ENCODE peak calls at places on chromosome 13, in seven cellular contexts. S is NCI-H774, P is T1000, W is NCI-H2107, M is pons, D is astrocyte of the spinal cord, G is ureter. Z is an unnamed sample.
A peak's percentile ranks its signal among the peaks of the same experiment; 100 is the strongest.

GRCh38 chr13:107251321-107251720 is 683.4 kb upstream of the ARGLU1 start:
- DNase-seq in S (no peak), P (no peak), W (no peak), M (no peak), D (peak; percentile 7), G (no peak), Z (no peak)

GRCh38 chr13:112263152-112263551 is 113.0 kb upstream of the SPACA7 start:
- DNase-seq in S (no peak), P (no peak), W (no peak), M (no peak), D (no peak), G (no peak), Z (no peak)

GRCh38 chr13:36353001-36353400 is 6.8 kb upstream of the SPART start:
- DNase-seq in S (no peak), P (no peak), W (no peak), M (no peak), D (no peak), G (no peak), Z (no peak)

GRCh38 chr13:95235944-95236343 is 65.3 kb downstream of the ABCC4 start:
- DNase-seq in S (no peak), P (no peak), W (no peak), M (no peak), D (no peak), G (no peak), Z (no peak)

GRCh38 chr13:25659091-25659502 is 287.3 kb downstream of the ATP8A2 start:
- DNase-seq in S (peak; percentile 14), P (no peak), W (peak; percentile 2), M (no peak), D (no peak), G (no peak), Z (no peak)

GRCh38 chr13:99655351-99656091 is 154.2 kb downstream of the TM9SF2 start:
- DNase-seq in S (no peak), P (peak; percentile 76), W (no peak), M (no peak), D (peak; percentile 58), G (no peak), Z (peak; percentile 96)

GRCh38 chr13:104301216-104301975 is 1235.2 kb upstream of the SLC10A2 start:
- DNase-seq in S (no peak), P (no peak), W (no peak), M (no peak), D (peak; percentile 8), G (no peak), Z (no peak)

GRCh38 chr13:110869805-110870706 is 44.8 kb downstream of the ANKRD10 start:
- DNase-seq in S (peak; percentile 97), P (peak; percentile 100), W (no peak), M (peak; percentile 79), D (peak; percentile 100), G (peak; percentile 91), Z (peak; percentile 98)

GRCh38 chr13:31377946-31378345 is 178.2 kb downstream of the B3GLCT start:
- DNase-seq in S (no peak), P (no peak), W (no peak), M (no peak), D (no peak), G (no peak), Z (no peak)

GRCh38 chr13:52003551-52003950 is 7.7 kb downstream of the ATP7B start:
- DNase-seq in S (no peak), P (no peak), W (no peak), M (no peak), D (no peak), G (no peak), Z (no peak)

GRCh38 chr13:66974174-66974573 is 256.0 kb downstream of the PCDH9 start:
- DNase-seq in S (no peak), P (no peak), W (no peak), M (no peak), D (no peak), G (no peak), Z (no peak)

GRCh38 chr13:35484384-35484783 is 7.9 kb upstream of the MAB21L1 start:
- DNase-seq in S (no peak), P (no peak), W (no peak), M (no peak), D (no peak), G (no peak), Z (no peak)

GRCh38 chr13:110044521-110045200 is 258.3 kb upstream of the IRS2 start:
- DNase-seq in S (no peak), P (no peak), W (no peak), M (no peak), D (peak; percentile 35), G (no peak), Z (no peak)

GRCh38 chr13:72458701-72459100 is 268.7 kb downstream of the MZT1 start:
- DNase-seq in S (no peak), P (no peak), W (no peak), M (peak; percentile 15), D (peak; percentile 17), G (no peak), Z (no peak)

GRCh38 chr13:30808600-30808999 is 73.3 kb downstream of the ALOX5AP start:
- DNase-seq in S (no peak), P (no peak), W (no peak), M (no peak), D (no peak), G (no peak), Z (no peak)

GRCh38 chr13:100610399-100611347 is 22.1 kb upstream of the GGACT start:
- DNase-seq in S (no peak), P (no peak), W (no peak), M (peak; percentile 42), D (no peak), G (no peak), Z (no peak)

GRCh38 chr13:61370520-61370919 is 45.1 kb downstream of the PCDH20 start:
- DNase-seq in S (no peak), P (no peak), W (no peak), M (no peak), D (peak; percentile 2), G (no peak), Z (no peak)

GRCh38 chr13:31199849-31200635 is at the start of gene B3GLCT:
- DNase-seq in S (peak; percentile 57), P (peak; percentile 71), W (peak; percentile 35), M (peak; percentile 60), D (peak; percentile 63), G (peak; percentile 78), Z (peak; percentile 77)

GRCh38 chr13:96984061-96984508 is 10.2 kb downstream of the OXGR1 start:
- DNase-seq in S (peak; percentile 69), P (no peak), W (no peak), M (peak; percentile 76), D (no peak), G (peak; percentile 75), Z (no peak)

GRCh38 chr13:28744091-28744536 is 25.3 kb upstream of the SLC46A3 start:
- DNase-seq in S (no peak), P (no peak), W (no peak), M (peak; percentile 43), D (peak; percentile 76), G (no peak), Z (no peak)

GRCh38 chr13:113427562-113428468 is 25.5 kb downstream of the ADPRHL1 start:
- DNase-seq in S (no peak), P (no peak), W (no peak), M (no peak), D (no peak), G (no peak), Z (no peak)

GRCh38 chr13:100440756-100441421 is 147.7 kb downstream of the GGACT start:
- DNase-seq in S (no peak), P (no peak), W (no peak), M (no peak), D (peak; percentile 65), G (no peak), Z (peak; percentile 82)

GRCh38 chr13:45882626-45883025 is 31.1 kb upstream of the SIAH3 start:
- DNase-seq in S (no peak), P (no peak), W (no peak), M (no peak), D (no peak), G (no peak), Z (no peak)

GRCh38 chr13:101417043-101417406 is 717 bp upstream of the NALCN start:
- DNase-seq in S (no peak), P (no peak), W (peak; percentile 3), M (peak; percentile 59), D (peak; percentile 60), G (no peak), Z (peak; percentile 8)

GRCh38 chr13:20080377-20081164 is 80.3 kb downstream of the GJA3 start:
- DNase-seq in S (no peak), P (no peak), W (no peak), M (no peak), D (no peak), G (no peak), Z (no peak)

GRCh38 chr13:49530452-49530851 is 34.7 kb downstream of the PHF11 start:
- DNase-seq in S (no peak), P (no peak), W (no peak), M (peak; percentile 75), D (no peak), G (no peak), Z (no peak)

GRCh38 chr13:74070065-74070464 is 64.1 kb downstream of the KLF12 start:
- DNase-seq in S (no peak), P (no peak), W (no peak), M (no peak), D (no peak), G (no peak), Z (no peak)

GRCh38 chr13:37681295-37682032 is 82.9 kb upstream of the POSTN start:
- DNase-seq in S (no peak), P (no peak), W (no peak), M (peak; percentile 6), D (peak; percentile 92), G (no peak), Z (no peak)

GRCh38 chr13:112728375-112729126 is 38.7 kb downstream of the ATP11A start:
- DNase-seq in S (no peak), P (no peak), W (no peak), M (no peak), D (no peak), G (no peak), Z (no peak)

GRCh38 chr13:30679483-30680330 is 55.6 kb upstream of the ALOX5AP start:
- DNase-seq in S (no peak), P (no peak), W (no peak), M (no peak), D (peak; percentile 56), G (no peak), Z (peak; percentile 42)

GRCh38 chr13:77574076-77574475 is 38.6 kb downstream of the SCEL start:
- DNase-seq in S (no peak), P (no peak), W (no peak), M (peak; percentile 53), D (no peak), G (no peak), Z (no peak)

Z was measured in ACHN.